ENCODE peak calls at places on chromosomes 7 and 10, in four cellular contexts. One of them, this sample, is unnamed.

GRCh38 chr7:98617051-98617959 is at the start of gene NPTX2:
- DNase-seq in activated naive CD4-positive, alpha-beta T cell treated with anti-CD3 and anti-CD28 coated beads, Interleukin-2, amount 10 ng/mL, durations not matched to agents 7 days and 5 days: no peak
- DNase-seq in activated T-helper 9 cell treated with anti-CD3 and anti-CD28 coated beads, Interleukin-2, amount 50 U/mL, for 16 hours: no peak
- DNase-seq in stimulated activated CD4-positive, alpha-beta T cell treated with anti-CD3 and anti-CD28 coated beads, Interleukin-12 subunit alpha, Interleukin-12 subunit beta, amount 100 ng/mL, for 4 hours: peak
- DNase-seq in this sample: peak

GRCh38 chr10:47030191-47030698 is 119.0 kb downstream of the PTPN20 start:
- DNase-seq in stimulated activated CD4-positive, alpha-beta T cell treated with anti-CD3 and anti-CD28 coated beads, Interleukin-12 subunit alpha, Interleukin-12 subunit beta, amount 100 ng/mL, for 4 hours: no peak
- DNase-seq in activated naive CD4-positive, alpha-beta T cell treated with anti-CD3 and anti-CD28 coated beads, Interleukin-2, amount 10 ng/mL, durations not matched to agents 7 days and 5 days: no peak
- DNase-seq in activated T-helper 9 cell treated with anti-CD3 and anti-CD28 coated beads, Interleukin-2, amount 50 U/mL, for 16 hours: no peak
- DNase-seq in this sample: no peak

GRCh38 chr10:61855771-61856170 is 45.7 kb upstream of the ARID5B start:
- DNase-seq in stimulated activated CD4-positive, alpha-beta T cell treated with anti-CD3 and anti-CD28 coated beads, Interleukin-12 subunit alpha, Interleukin-12 subunit beta, amount 100 ng/mL, for 4 hours: no peak
- DNase-seq in activated naive CD4-positive, alpha-beta T cell treated with anti-CD3 and anti-CD28 coated beads, Interleukin-2, amount 10 ng/mL, durations not matched to agents 7 days and 5 days: no peak
- DNase-seq in activated T-helper 9 cell treated with anti-CD3 and anti-CD28 coated beads, Interleukin-2, amount 50 U/mL, for 16 hours: no peak
- DNase-seq in this sample: no peak

GRCh38 chr7:22001345-22002004 is 55.8 kb upstream of the CDCA7L start:
- DNase-seq in activated naive CD4-positive, alpha-beta T cell treated with anti-CD3 and anti-CD28 coated beads, Interleukin-2, amount 10 ng/mL, durations not matched to agents 7 days and 5 days: no peak
- DNase-seq in stimulated activated CD4-positive, alpha-beta T cell treated with anti-CD3 and anti-CD28 coated beads, Interleukin-12 subunit alpha, Interleukin-12 subunit beta, amount 100 ng/mL, for 4 hours: no peak
- DNase-seq in activated T-helper 9 cell treated with anti-CD3 and anti-CD28 coated beads, Interleukin-2, amount 50 U/mL, for 16 hours: no peak
- DNase-seq in this sample: no peak

GRCh38 chr7:2510909-2511768 is 8.4 kb upstream of the LFNG start:
- DNase-seq in activated naive CD4-positive, alpha-beta T cell treated with anti-CD3 and anti-CD28 coated beads, Interleukin-2, amount 10 ng/mL, durations not matched to agents 7 days and 5 days: peak
- DNase-seq in activated T-helper 9 cell treated with anti-CD3 and anti-CD28 coated beads, Interleukin-2, amount 50 U/mL, for 16 hours: no peak
- DNase-seq in stimulated activated CD4-positive, alpha-beta T cell treated with anti-CD3 and anti-CD28 coated beads, Interleukin-12 subunit alpha, Interleukin-12 subunit beta, amount 100 ng/mL, for 4 hours: no peak
- DNase-seq in this sample: peak

GRCh38 chr10:71461917-71462641 is 65.4 kb downstream of the CDH23 start:
- DNase-seq in stimulated activated CD4-positive, alpha-beta T cell treated with anti-CD3 and anti-CD28 coated beads, Interleukin-12 subunit alpha, Interleukin-12 subunit beta, amount 100 ng/mL, for 4 hours: no peak
- DNase-seq in activated naive CD4-positive, alpha-beta T cell treated with anti-CD3 and anti-CD28 coated beads, Interleukin-2, amount 10 ng/mL, durations not matched to agents 7 days and 5 days: no peak
- DNase-seq in activated T-helper 9 cell treated with anti-CD3 and anti-CD28 coated beads, Interleukin-2, amount 50 U/mL, for 16 hours: no peak
- DNase-seq in this sample: no peak

GRCh38 chr7:157386979-157387800 is 50.4 kb downstream of the DNAJB6 start:
- DNase-seq in activated naive CD4-positive, alpha-beta T cell treated with anti-CD3 and anti-CD28 coated beads, Interleukin-2, amount 10 ng/mL, durations not matched to agents 7 days and 5 days: peak
- DNase-seq in activated T-helper 9 cell treated with anti-CD3 and anti-CD28 coated beads, Interleukin-2, amount 50 U/mL, for 16 hours: peak
- DNase-seq in stimulated activated CD4-positive, alpha-beta T cell treated with anti-CD3 and anti-CD28 coated beads, Interleukin-12 subunit alpha, Interleukin-12 subunit beta, amount 100 ng/mL, for 4 hours: peak
- DNase-seq in this sample: peak

GRCh38 chr7:111750168-111750715 is 187.9 kb upstream of the IMMP2L start:
- DNase-seq in activated naive CD4-positive, alpha-beta T cell treated with anti-CD3 and anti-CD28 coated beads, Interleukin-2, amount 10 ng/mL, durations not matched to agents 7 days and 5 days: no peak
- DNase-seq in activated T-helper 9 cell treated with anti-CD3 and anti-CD28 coated beads, Interleukin-2, amount 50 U/mL, for 16 hours: no peak
- DNase-seq in stimulated activated CD4-positive, alpha-beta T cell treated with anti-CD3 and anti-CD28 coated beads, Interleukin-12 subunit alpha, Interleukin-12 subunit beta, amount 100 ng/mL, for 4 hours: no peak
- DNase-seq in this sample: no peak

GRCh38 chr7:87570178-87570577 is 30.5 kb downstream of the ABCB1 start:
- DNase-seq in stimulated activated CD4-positive, alpha-beta T cell treated with anti-CD3 and anti-CD28 coated beads, Interleukin-12 subunit alpha, Interleukin-12 subunit beta, amount 100 ng/mL, for 4 hours: no peak
- DNase-seq in activated naive CD4-positive, alpha-beta T cell treated with anti-CD3 and anti-CD28 coated beads, Interleukin-2, amount 10 ng/mL, durations not matched to agents 7 days and 5 days: no peak
- DNase-seq in activated T-helper 9 cell treated with anti-CD3 and anti-CD28 coated beads, Interleukin-2, amount 50 U/mL, for 16 hours: no peak
- DNase-seq in this sample: no peak

GRCh38 chr7:91436655-91437054 is 172.4 kb downstream of the FZD1 start:
- DNase-seq in activated T-helper 9 cell treated with anti-CD3 and anti-CD28 coated beads, Interleukin-2, amount 50 U/mL, for 16 hours: no peak
- DNase-seq in activated naive CD4-positive, alpha-beta T cell treated with anti-CD3 and anti-CD28 coated beads, Interleukin-2, amount 10 ng/mL, durations not matched to agents 7 days and 5 days: no peak
- DNase-seq in stimulated activated CD4-positive, alpha-beta T cell treated with anti-CD3 and anti-CD28 coated beads, Interleukin-12 subunit alpha, Interleukin-12 subunit beta, amount 100 ng/mL, for 4 hours: no peak
- DNase-seq in this sample: no peak

GRCh38 chr7:20185988-20186387 is 31.2 kb downstream of the MACC1 start:
- DNase-seq in stimulated activated CD4-positive, alpha-beta T cell treated with anti-CD3 and anti-CD28 coated beads, Interleukin-12 subunit alpha, Interleukin-12 subunit beta, amount 100 ng/mL, for 4 hours: no peak
- DNase-seq in activated T-helper 9 cell treated with anti-CD3 and anti-CD28 coated beads, Interleukin-2, amount 50 U/mL, for 16 hours: no peak
- DNase-seq in activated naive CD4-positive, alpha-beta T cell treated with anti-CD3 and anti-CD28 coated beads, Interleukin-2, amount 10 ng/mL, durations not matched to agents 7 days and 5 days: no peak
- DNase-seq in this sample: no peak

GRCh38 chr10:132589681-132590080 is 52.1 kb downstream of the INPP5A start:
- DNase-seq in stimulated activated CD4-positive, alpha-beta T cell treated with anti-CD3 and anti-CD28 coated beads, Interleukin-12 subunit alpha, Interleukin-12 subunit beta, amount 100 ng/mL, for 4 hours: no peak
- DNase-seq in activated T-helper 9 cell treated with anti-CD3 and anti-CD28 coated beads, Interleukin-2, amount 50 U/mL, for 16 hours: no peak
- DNase-seq in activated naive CD4-positive, alpha-beta T cell treated with anti-CD3 and anti-CD28 coated beads, Interleukin-2, amount 10 ng/mL, durations not matched to agents 7 days and 5 days: no peak
- DNase-seq in this sample: peak

GRCh38 chr7:85222522-85222921 is 35.7 kb upstream of the SEMA3D start:
- DNase-seq in activated naive CD4-positive, alpha-beta T cell treated with anti-CD3 and anti-CD28 coated beads, Interleukin-2, amount 10 ng/mL, durations not matched to agents 7 days and 5 days: no peak
- DNase-seq in stimulated activated CD4-positive, alpha-beta T cell treated with anti-CD3 and anti-CD28 coated beads, Interleukin-12 subunit alpha, Interleukin-12 subunit beta, amount 100 ng/mL, for 4 hours: no peak
- DNase-seq in activated T-helper 9 cell treated with anti-CD3 and anti-CD28 coated beads, Interleukin-2, amount 50 U/mL, for 16 hours: no peak
- DNase-seq in this sample: no peak

GRCh38 chr7:12805518-12805928 is 118.1 kb downstream of the ARL4A start:
- DNase-seq in activated naive CD4-positive, alpha-beta T cell treated with anti-CD3 and anti-CD28 coated beads, Interleukin-2, amount 10 ng/mL, durations not matched to agents 7 days and 5 days: no peak
- DNase-seq in stimulated activated CD4-positive, alpha-beta T cell treated with anti-CD3 and anti-CD28 coated beads, Interleukin-12 subunit alpha, Interleukin-12 subunit beta, amount 100 ng/mL, for 4 hours: no peak
- DNase-seq in activated T-helper 9 cell treated with anti-CD3 and anti-CD28 coated beads, Interleukin-2, amount 50 U/mL, for 16 hours: no peak
- DNase-seq in this sample: no peak

GRCh38 chr7:55572378-55573233 is at the start of gene VOPP1:
- DNase-seq in activated T-helper 9 cell treated with anti-CD3 and anti-CD28 coated beads, Interleukin-2, amount 50 U/mL, for 16 hours: peak
- DNase-seq in activated naive CD4-positive, alpha-beta T cell treated with anti-CD3 and anti-CD28 coated beads, Interleukin-2, amount 10 ng/mL, durations not matched to agents 7 days and 5 days: peak
- DNase-seq in stimulated activated CD4-positive, alpha-beta T cell treated with anti-CD3 and anti-CD28 coated beads, Interleukin-12 subunit alpha, Interleukin-12 subunit beta, amount 100 ng/mL, for 4 hours: peak
- DNase-seq in this sample: peak

GRCh38 chr10:117439243-117439912 is 64.1 kb upstream of the PDZD8 start:
- DNase-seq in activated T-helper 9 cell treated with anti-CD3 and anti-CD28 coated beads, Interleukin-2, amount 50 U/mL, for 16 hours: no peak
- DNase-seq in stimulated activated CD4-positive, alpha-beta T cell treated with anti-CD3 and anti-CD28 coated beads, Interleukin-12 subunit alpha, Interleukin-12 subunit beta, amount 100 ng/mL, for 4 hours: no peak
- DNase-seq in activated naive CD4-positive, alpha-beta T cell treated with anti-CD3 and anti-CD28 coated beads, Interleukin-2, amount 10 ng/mL, durations not matched to agents 7 days and 5 days: no peak
- DNase-seq in this sample: no peak

GRCh38 chr10:117622471-117623184 is 80.1 kb downstream of the EMX2 start:
- DNase-seq in activated T-helper 9 cell treated with anti-CD3 and anti-CD28 coated beads, Interleukin-2, amount 50 U/mL, for 16 hours: no peak
- DNase-seq in activated naive CD4-positive, alpha-beta T cell treated with anti-CD3 and anti-CD28 coated beads, Interleukin-2, amount 10 ng/mL, durations not matched to agents 7 days and 5 days: no peak
- DNase-seq in stimulated activated CD4-positive, alpha-beta T cell treated with anti-CD3 and anti-CD28 coated beads, Interleukin-12 subunit alpha, Interleukin-12 subunit beta, amount 100 ng/mL, for 4 hours: no peak
- DNase-seq in this sample: no peak

GRCh38 chr7:83469491-83469890 is 179.4 kb downstream of the SEMA3E start:
- DNase-seq in stimulated activated CD4-positive, alpha-beta T cell treated with anti-CD3 and anti-CD28 coated beads, Interleukin-12 subunit alpha, Interleukin-12 subunit beta, amount 100 ng/mL, for 4 hours: no peak
- DNase-seq in activated T-helper 9 cell treated with anti-CD3 and anti-CD28 coated beads, Interleukin-2, amount 50 U/mL, for 16 hours: no peak
- DNase-seq in activated naive CD4-positive, alpha-beta T cell treated with anti-CD3 and anti-CD28 coated beads, Interleukin-2, amount 10 ng/mL, durations not matched to agents 7 days and 5 days: no peak
- DNase-seq in this sample: no peak

GRCh38 chr7:114414151-114415053 is at the start of gene FOXP2:
- DNase-seq in stimulated activated CD4-positive, alpha-beta T cell treated with anti-CD3 and anti-CD28 coated beads, Interleukin-12 subunit alpha, Interleukin-12 subunit beta, amount 100 ng/mL, for 4 hours: no peak
- DNase-seq in activated T-helper 9 cell treated with anti-CD3 and anti-CD28 coated beads, Interleukin-2, amount 50 U/mL, for 16 hours: no peak
- DNase-seq in activated naive CD4-positive, alpha-beta T cell treated with anti-CD3 and anti-CD28 coated beads, Interleukin-2, amount 10 ng/mL, durations not matched to agents 7 days and 5 days: no peak
- DNase-seq in this sample: no peak

GRCh38 chr7:127940365-127941160 is 90.7 kb downstream of the LRRC4 start:
- DNase-seq in activated naive CD4-positive, alpha-beta T cell treated with anti-CD3 and anti-CD28 coated beads, Interleukin-2, amount 10 ng/mL, durations not matched to agents 7 days and 5 days: no peak
- DNase-seq in stimulated activated CD4-positive, alpha-beta T cell treated with anti-CD3 and anti-CD28 coated beads, Interleukin-12 subunit alpha, Interleukin-12 subunit beta, amount 100 ng/mL, for 4 hours: no peak
- DNase-seq in activated T-helper 9 cell treated with anti-CD3 and anti-CD28 coated beads, Interleukin-2, amount 50 U/mL, for 16 hours: no peak
- DNase-seq in this sample: no peak

GRCh38 chr10:91051834-91052233 is 130.9 kb upstream of the ANKRD1 start:
- DNase-seq in activated T-helper 9 cell treated with anti-CD3 and anti-CD28 coated beads, Interleukin-2, amount 50 U/mL, for 16 hours: no peak
- DNase-seq in activated naive CD4-positive, alpha-beta T cell treated with anti-CD3 and anti-CD28 coated beads, Interleukin-2, amount 10 ng/mL, durations not matched to agents 7 days and 5 days: no peak
- DNase-seq in stimulated activated CD4-positive, alpha-beta T cell treated with anti-CD3 and anti-CD28 coated beads, Interleukin-12 subunit alpha, Interleukin-12 subunit beta, amount 100 ng/mL, for 4 hours: no peak
- DNase-seq in this sample: no peak

GRCh38 chr7:18855796-18856195 is 261.6 kb downstream of the TWIST1 start:
- DNase-seq in stimulated activated CD4-positive, alpha-beta T cell treated with anti-CD3 and anti-CD28 coated beads, Interleukin-12 subunit alpha, Interleukin-12 subunit beta, amount 100 ng/mL, for 4 hours: no peak
- DNase-seq in activated T-helper 9 cell treated with anti-CD3 and anti-CD28 coated beads, Interleukin-2, amount 50 U/mL, for 16 hours: no peak
- DNase-seq in activated naive CD4-positive, alpha-beta T cell treated with anti-CD3 and anti-CD28 coated beads, Interleukin-2, amount 10 ng/mL, durations not matched to agents 7 days and 5 days: no peak
- DNase-seq in this sample: no peak

GRCh38 chr10:114749014-114749413 is 72.6 kb upstream of the FHIP2A start:
- DNase-seq in stimulated activated CD4-positive, alpha-beta T cell treated with anti-CD3 and anti-CD28 coated beads, Interleukin-12 subunit alpha, Interleukin-12 subunit beta, amount 100 ng/mL, for 4 hours: no peak
- DNase-seq in activated T-helper 9 cell treated with anti-CD3 and anti-CD28 coated beads, Interleukin-2, amount 50 U/mL, for 16 hours: no peak
- DNase-seq in activated naive CD4-positive, alpha-beta T cell treated with anti-CD3 and anti-CD28 coated beads, Interleukin-2, amount 10 ng/mL, durations not matched to agents 7 days and 5 days: no peak
- DNase-seq in this sample: no peak

GRCh38 chr10:100567249-100567648 is 31.5 kb downstream of the HIF1AN start:
- DNase-seq in activated T-helper 9 cell treated with anti-CD3 and anti-CD28 coated beads, Interleukin-2, amount 50 U/mL, for 16 hours: no peak
- DNase-seq in activated naive CD4-positive, alpha-beta T cell treated with anti-CD3 and anti-CD28 coated beads, Interleukin-2, amount 10 ng/mL, durations not matched to agents 7 days and 5 days: no peak
- DNase-seq in stimulated activated CD4-positive, alpha-beta T cell treated with anti-CD3 and anti-CD28 coated beads, Interleukin-12 subunit alpha, Interleukin-12 subunit beta, amount 100 ng/mL, for 4 hours: no peak
- DNase-seq in this sample: no peak

GRCh38 chr7:17054836-17055235 is 173.1 kb upstream of the AGR3 start:
- DNase-seq in activated T-helper 9 cell treated with anti-CD3 and anti-CD28 coated beads, Interleukin-2, amount 50 U/mL, for 16 hours: no peak
- DNase-seq in stimulated activated CD4-positive, alpha-beta T cell treated with anti-CD3 and anti-CD28 coated beads, Interleukin-12 subunit alpha, Interleukin-12 subunit beta, amount 100 ng/mL, for 4 hours: no peak
- DNase-seq in activated naive CD4-positive, alpha-beta T cell treated with anti-CD3 and anti-CD28 coated beads, Interleukin-2, amount 10 ng/mL, durations not matched to agents 7 days and 5 days: no peak
- DNase-seq in this sample: no peak

GRCh38 chr7:44678096-44678467 is 70.6 kb upstream of the ZMIZ2 start:
- DNase-seq in activated naive CD4-positive, alpha-beta T cell treated with anti-CD3 and anti-CD28 coated beads, Interleukin-2, amount 10 ng/mL, durations not matched to agents 7 days and 5 days: no peak
- DNase-seq in activated T-helper 9 cell treated with anti-CD3 and anti-CD28 coated beads, Interleukin-2, amount 50 U/mL, for 16 hours: no peak
- DNase-seq in stimulated activated CD4-positive, alpha-beta T cell treated with anti-CD3 and anti-CD28 coated beads, Interleukin-12 subunit alpha, Interleukin-12 subunit beta, amount 100 ng/mL, for 4 hours: no peak
- DNase-seq in this sample: no peak

GRCh38 chr7:20299647-20300312 is 30.9 kb upstream of the ITGB8 start:
- DNase-seq in stimulated activated CD4-positive, alpha-beta T cell treated with anti-CD3 and anti-CD28 coated beads, Interleukin-12 subunit alpha, Interleukin-12 subunit beta, amount 100 ng/mL, for 4 hours: no peak
- DNase-seq in activated naive CD4-positive, alpha-beta T cell treated with anti-CD3 and anti-CD28 coated beads, Interleukin-2, amount 10 ng/mL, durations not matched to agents 7 days and 5 days: no peak
- DNase-seq in activated T-helper 9 cell treated with anti-CD3 and anti-CD28 coated beads, Interleukin-2, amount 50 U/mL, for 16 hours: no peak
- DNase-seq in this sample: no peak

GRCh38 chr7:148698397-148699023 is at the start of gene CUL1:
- DNase-seq in activated naive CD4-positive, alpha-beta T cell treated with anti-CD3 and anti-CD28 coated beads, Interleukin-2, amount 10 ng/mL, durations not matched to agents 7 days and 5 days: peak
- DNase-seq in activated T-helper 9 cell treated with anti-CD3 and anti-CD28 coated beads, Interleukin-2, amount 50 U/mL, for 16 hours: peak
- DNase-seq in stimulated activated CD4-positive, alpha-beta T cell treated with anti-CD3 and anti-CD28 coated beads, Interleukin-12 subunit alpha, Interleukin-12 subunit beta, amount 100 ng/mL, for 4 hours: peak
- DNase-seq in this sample: peak

GRCh38 chr10:60801538-60801937 is 23.3 kb downstream of the CDK1 start:
- DNase-seq in stimulated activated CD4-positive, alpha-beta T cell treated with anti-CD3 and anti-CD28 coated beads, Interleukin-12 subunit alpha, Interleukin-12 subunit beta, amount 100 ng/mL, for 4 hours: no peak
- DNase-seq in activated T-helper 9 cell treated with anti-CD3 and anti-CD28 coated beads, Interleukin-2, amount 50 U/mL, for 16 hours: no peak
- DNase-seq in activated naive CD4-positive, alpha-beta T cell treated with anti-CD3 and anti-CD28 coated beads, Interleukin-2, amount 10 ng/mL, durations not matched to agents 7 days and 5 days: no peak
- DNase-seq in this sample: no peak

GRCh38 chr10:31121074-31121685 is 89.5 kb upstream of the ZNF438 start:
- DNase-seq in activated naive CD4-positive, alpha-beta T cell treated with anti-CD3 and anti-CD28 coated beads, Interleukin-2, amount 10 ng/mL, durations not matched to agents 7 days and 5 days: no peak
- DNase-seq in activated T-helper 9 cell treated with anti-CD3 and anti-CD28 coated beads, Interleukin-2, amount 50 U/mL, for 16 hours: no peak
- DNase-seq in stimulated activated CD4-positive, alpha-beta T cell treated with anti-CD3 and anti-CD28 coated beads, Interleukin-12 subunit alpha, Interleukin-12 subunit beta, amount 100 ng/mL, for 4 hours: no peak
- DNase-seq in this sample: no peak